ENCODE peak calls at places on chromosomes 11 and 22, in nine cellular contexts. P is AG04450; M is coronary artery; H is body of pancreas; U is fibroblast of villous mesenchyme; E is adrenal gland; G is CD4-positive, alpha-beta T cell; Z is Caco-2; A is kidney. R is an unnamed sample.

GRCh38 chr11:11407738-11408084 is 54.7 kb upstream of the CSNK2A3 start:
- DNase-seq in P (no peak), Z (no peak), U (no peak), M (no peak), A (no peak), E (no peak), G (no peak), H (no peak), R (no peak)

GRCh38 chr11:58003591-58003990 is 20.1 kb upstream of the OR9Q1 start:
- DNase-seq in G (no peak), E (no peak), A (no peak), Z (no peak), P (no peak), U (no peak), M (no peak), H (no peak), R (no peak)

GRCh38 chr11:125304876-125305275 is 140.3 kb downstream of the PKNOX2 start:
- DNase-seq in M (no peak), Z (no peak), G (no peak), H (no peak), E (no peak), U (no peak), P (no peak), A (no peak), R (no peak)

GRCh38 chr22:37196539-37197450 is 8.7 kb upstream of the C1QTNF6 start:
- DNase-seq in M (peak), A (peak), E (peak), U (peak), H (peak), P (peak), G (no peak), Z (peak), R (peak)

GRCh38 chr22:37244114-37244921 is at the start of gene RAC2:
- DNase-seq in M (no peak), A (peak), G (peak), H (peak), U (peak), P (no peak), E (no peak), Z (peak), R (peak)

GRCh38 chr11:35478411-35479139 is 46.8 kb downstream of the PAMR1 start:
- DNase-seq in P (no peak), M (no peak), E (no peak), G (no peak), H (no peak), Z (no peak), U (no peak), A (no peak), R (no peak)

GRCh38 chr11:19253817-19254216 is 13.1 kb upstream of the E2F8 start:
- DNase-seq in U (peak), P (no peak), M (no peak), Z (no peak), E (no peak), H (no peak), G (no peak), A (no peak), R (no peak)

GRCh38 chr11:69962152-69962551 is 116.0 kb upstream of the ANO1 start:
- DNase-seq in P (no peak), U (no peak), A (no peak), G (no peak), H (no peak), E (no peak), M (no peak), Z (no peak), R (no peak)

GRCh38 chr11:86068138-86068861 is 584 bp downstream of the PICALM start:
- DNase-seq in U (peak), A (no peak), Z (peak), G (peak), H (peak), P (no peak), M (no peak), E (peak), R (peak)

GRCh38 chr22:31911565-31912401 is 32.6 kb upstream of the YWHAH start:
- DNase-seq in A (peak), H (no peak), M (no peak), U (peak), E (no peak), P (no peak), G (no peak), Z (peak), R (no peak)

DNA sequence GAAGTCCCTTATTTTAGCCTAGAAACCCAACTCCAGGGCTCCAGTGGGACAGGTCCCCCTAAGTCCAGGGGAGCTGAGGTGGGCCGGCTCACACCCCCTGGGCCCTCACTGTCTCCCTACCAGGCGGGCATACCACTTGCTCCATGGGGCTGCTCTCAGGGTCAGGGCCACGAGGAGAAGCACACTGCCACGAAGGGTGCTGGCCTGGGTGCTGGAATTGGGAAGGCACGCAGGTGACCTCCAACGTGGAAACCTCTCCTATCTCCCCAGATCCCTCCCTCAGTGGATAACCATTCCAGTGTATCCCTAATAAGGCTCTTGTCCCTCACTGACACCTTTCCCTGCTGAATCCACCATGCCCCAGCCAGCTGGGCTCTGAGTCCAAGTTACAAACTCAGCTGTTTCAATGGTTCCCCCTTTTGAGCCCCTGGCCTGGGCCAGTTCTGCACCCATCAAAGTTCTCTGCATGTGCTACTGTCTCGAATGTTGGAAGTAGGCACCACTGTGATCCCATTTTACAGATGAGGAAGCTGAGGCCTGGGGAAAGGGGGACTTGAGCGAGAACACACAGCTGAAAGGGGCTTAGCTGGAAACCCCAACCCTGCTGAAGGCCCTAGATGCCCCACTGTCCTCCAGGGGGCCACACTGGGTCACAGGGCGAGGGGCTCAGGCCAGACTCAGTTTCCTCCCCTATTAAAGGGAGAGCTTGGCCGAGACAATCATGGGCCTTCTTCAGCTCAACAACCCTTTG is 1.5 kb downstream of the SHISAL1 start:
- DNase-seq in M (no peak), Z (no peak), P (no peak), A (no peak), G (no peak), H (no peak), U (no peak), E (no peak), R (no peak)
- TF ChIP-seq CTCF in M (no peak), Z (no peak), P (peak), A (no peak), G (no peak), H (no peak), U (no peak), E (no peak), R (no peak)

GRCh38 chr22:18035740-18036139 is 11.4 kb upstream of the MICAL3 start:
- DNase-seq in U (no peak), Z (no peak), H (peak), M (no peak), E (peak), A (peak), P (no peak), G (no peak), R (no peak)
- TF ChIP-seq CTCF in U (no peak), Z (no peak), H (no peak), M (no peak), E (no peak), A (no peak), P (no peak), G (no peak), R (no peak)

DNA sequence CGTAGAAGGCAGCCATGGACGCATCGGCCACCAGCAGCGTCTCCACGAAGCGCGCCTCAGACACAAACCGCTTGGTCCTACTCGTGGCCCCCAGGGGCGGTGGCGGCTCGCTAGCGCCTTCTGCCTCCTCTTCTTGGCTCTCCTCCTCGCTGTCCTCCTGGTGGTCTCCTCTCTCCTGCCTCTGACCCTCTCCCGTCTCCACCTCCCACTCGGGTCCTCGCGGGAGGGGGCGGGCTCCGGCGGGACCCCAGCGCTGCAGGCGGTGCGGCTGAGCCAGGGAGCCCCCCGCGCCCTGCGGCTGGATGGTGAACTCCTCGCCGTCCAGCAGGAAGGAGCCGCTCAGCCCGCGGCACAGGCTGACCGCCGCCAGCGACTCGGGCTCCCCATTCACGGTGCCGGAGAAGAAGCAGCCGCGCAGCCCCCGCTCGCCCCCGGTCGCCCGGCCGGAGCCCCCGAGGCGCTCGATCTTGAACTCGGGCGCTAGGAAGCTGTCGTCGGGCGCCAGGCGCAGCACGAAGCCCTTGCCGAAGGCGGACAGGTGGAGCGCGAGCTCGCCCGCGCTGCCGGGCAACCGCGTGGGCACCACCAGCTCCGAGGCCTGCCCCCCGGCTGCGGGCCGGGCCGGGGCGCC is 713 bp downstream of the ADAMTS8 start:
- DNase-seq in P (no peak), H (no peak), E (no peak), Z (no peak), A (no peak), U (no peak), M (no peak), G (no peak), R (no peak)
- TF ChIP-seq CTCF in P (peak), H (no peak), E (no peak), Z (no peak), A (peak), U (no peak), M (no peak), G (no peak), R (no peak)

DNA sequence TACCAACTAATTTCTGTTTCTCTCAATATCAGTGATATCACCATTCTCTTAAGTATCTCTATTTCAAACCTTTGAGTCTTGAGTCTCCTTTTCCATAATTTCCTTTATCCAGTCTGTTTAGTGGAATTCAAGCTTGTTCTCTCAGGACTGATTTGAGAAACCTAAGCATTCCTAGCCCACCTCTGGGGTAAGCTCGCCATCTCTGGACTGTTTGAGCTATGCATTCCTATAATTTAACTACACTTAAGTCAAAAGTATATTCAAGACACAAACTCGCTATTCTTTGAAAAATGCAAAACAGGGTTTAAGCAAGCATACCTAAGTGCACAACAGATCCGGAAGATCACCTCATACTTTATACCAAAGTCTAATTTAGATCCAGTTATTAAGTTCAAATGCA is 2.1 kb upstream of the DLAT start:
- DNase-seq in H (no peak), G (no peak), P (no peak), A (no peak), Z (no peak), E (no peak), M (no peak), U (no peak), R (no peak)
- TF ChIP-seq CTCF in H (no peak), G (no peak), P (no peak), A (no peak), Z (peak), E (no peak), M (no peak), U (no peak), R (no peak)

GRCh38 chr11:91163619-91164451 is 941.0 kb upstream of the CHORDC1 start:
- DNase-seq in Z (peak), M (no peak), H (no peak), A (no peak), E (no peak), G (no peak), P (no peak), U (peak), R (no peak)
- TF ChIP-seq CTCF in Z (no peak), M (no peak), H (no peak), A (no peak), E (no peak), G (no peak), P (no peak), U (no peak), R (no peak)

GRCh38 chr11:84780689-84781293 is 846.4 kb downstream of the DLG2 start:
- DNase-seq in H (no peak), M (no peak), Z (no peak), A (no peak), G (no peak), U (peak), P (no peak), E (no peak), R (no peak)
- TF ChIP-seq CTCF in H (peak), M (no peak), Z (peak), A (peak), G (no peak), U (peak), P (peak), E (peak), R (no peak)

GRCh38 chr11:16028406-16028805 is 327.9 kb downstream of the SOX6 start:
- DNase-seq in U (peak), M (no peak), G (no peak), A (no peak), E (no peak), P (no peak), Z (no peak), H (no peak), R (no peak)
- TF ChIP-seq CTCF in U (no peak), M (no peak), G (no peak), A (no peak), E (no peak), P (no peak), Z (no peak), H (no peak), R (no peak)